ENCODE peak calls at places on chromosome 2, in seven cellular contexts. N is LoVo, D is cardiac muscle cell, B is NT2/D1, O is Caki2, Y is A549, A is adipocyte. F is an unnamed sample.

GRCh38 chr2:3662239-3662638 is 4.2 kb downstream of the ALLC start:
- DNase-seq in N (no peak), D (no peak), B (peak; percentile 65), O (no peak), Y (no peak), A (no peak), F (no peak)

GRCh38 chr2:160703648-160704585 is 210.3 kb upstream of the RBMS1 start:
- DNase-seq in N (no peak), D (peak; percentile 35), B (peak; percentile 75), O (no peak), Y (no peak), A (peak; percentile 20), F (no peak)

GRCh38 chr2:150620860-150621259 is 133.4 kb upstream of the RND3 start:
- DNase-seq in N (no peak), D (no peak), B (no peak), O (no peak), Y (no peak), A (peak; percentile 42), F (no peak)

GRCh38 chr2:158600155-158600802 is 143.5 kb downstream of the PKP4 start:
- DNase-seq in N (peak; percentile 35), D (no peak), B (no peak), O (peak; percentile 48), Y (peak; percentile 4), A (peak; percentile 92), F (peak; percentile 64)

GRCh38 chr2:80863166-80863714 is 558.7 kb upstream of the LRRTM1 start:
- DNase-seq in N (no peak), D (no peak), B (no peak), O (no peak), Y (no peak), A (no peak), F (no peak)

GRCh38 chr2:164737612-164738081 is 104.0 kb downstream of the COBLL1 start:
- DNase-seq in N (peak; percentile 80), D (peak; percentile 83), B (peak; percentile 65), O (peak; percentile 69), Y (peak; percentile 66), A (peak; percentile 89), F (peak; percentile 64)

GRCh38 chr2:166239548-166239947 is 111.7 kb upstream of the SCN1A start:
- DNase-seq in N (no peak), D (no peak), B (no peak), O (peak; percentile 20), Y (peak; percentile 6), A (peak; percentile 89), F (no peak)

GRCh38 chr2:200787351-200788128 is 24.2 kb upstream of the BZW1 start:
- DNase-seq in N (no peak), D (no peak), B (no peak), O (peak; percentile 68), Y (no peak), A (peak; percentile 85), F (no peak)

GRCh38 chr2:232681527-232681926 is 15.6 kb upstream of the GIGYF2 start:
- DNase-seq in N (no peak), D (no peak), B (no peak), O (no peak), Y (no peak), A (no peak), F (no peak)

GRCh38 chr2:12210016-12210933 is 463.8 kb downstream of the LPIN1 start:
- DNase-seq in N (no peak), D (no peak), B (no peak), O (no peak), Y (no peak), A (no peak), F (no peak)

F was measured in colonic mucosa.